ENCODE peak calls at places on chromosomes 7 and 10, in seven cellular contexts. S is AG10803, K is brain microvascular endothelial cell, X is A549, T is MM.1S, B is GM06990, W is kidney. N is an unnamed sample.

GRCh38 chr7:133730360-133730759 is 396.8 kb upstream of the LRGUK start:
- DNase-seq in S (peak), K (no peak), X (no peak), T (no peak), B (no peak), W (no peak), N (no peak)

GRCh38 chr7:157386979-157387800 is 50.4 kb downstream of the DNAJB6 start:
- DNase-seq in S (peak), K (peak), X (peak), T (peak), B (peak), W (peak), N (peak)

GRCh38 chr10:75542902-75543301 is 111.5 kb downstream of the LRMDA start:
- DNase-seq in S (peak), K (peak), X (no peak), T (no peak), B (no peak), W (no peak), N (no peak)

GRCh38 chr10:74488907-74489306 is 337.5 kb upstream of the KAT6B start:
- DNase-seq in S (no peak), K (no peak), X (no peak), T (no peak), B (no peak), W (no peak), N (no peak)

GRCh38 chr7:30472771-30473392 is 5.7 kb downstream of the NOD1 start:
- DNase-seq in S (peak), K (peak), X (no peak), T (no peak), B (no peak), W (no peak), N (no peak)

GRCh38 chr10:92688927-92689662 is 660 bp upstream of the HHEX start:
- DNase-seq in S (no peak), K (peak), X (no peak), T (no peak), B (peak), W (peak), N (no peak)

GRCh38 chr7:26305048-26305868 is 13.6 kb downstream of the SNX10 start:
- DNase-seq in S (no peak), K (no peak), X (no peak), T (no peak), B (no peak), W (no peak), N (no peak)

GRCh38 chr10:31358688-31359330 is 39.8 kb downstream of the ZEB1 start:
- DNase-seq in S (peak), K (no peak), X (no peak), T (no peak), B (no peak), W (no peak), N (no peak)

GRCh38 chr7:40470111-40470736 is 335.4 kb downstream of the SUGCT start:
- DNase-seq in S (peak), K (peak), X (no peak), T (no peak), B (no peak), W (no peak), N (no peak)

GRCh38 chr7:138338361-138338760 is 121.7 kb upstream of the TRIM24 start:
- DNase-seq in S (no peak), K (peak), X (no peak), T (no peak), B (no peak), W (no peak), N (peak)

GRCh38 chr7:127587663-127588018 is 570 bp upstream of the ARF5 start:
- DNase-seq in S (no peak), K (no peak), X (no peak), T (no peak), B (peak), W (peak), N (no peak)

GRCh38 chr10:95440756-95441546 is 120.2 kb downstream of the SORBS1 start:
- DNase-seq in S (no peak), K (no peak), X (no peak), T (peak), B (no peak), W (no peak), N (no peak)

GRCh38 chr10:70191906-70192305 is 21.6 kb upstream of the SAR1A start:
- DNase-seq in S (peak), K (peak), X (no peak), T (no peak), B (no peak), W (no peak), N (no peak)

GRCh38 chr7:22814261-22815208 is 8.1 kb downstream of the TOMM7 start:
- DNase-seq in S (peak), K (no peak), X (peak), T (no peak), B (no peak), W (no peak), N (peak)
- H3K4me3 ChIP-seq in S (no peak), K (no peak), X (no peak), T (no peak), B (no peak), W (no peak), N (no peak)

DNA sequence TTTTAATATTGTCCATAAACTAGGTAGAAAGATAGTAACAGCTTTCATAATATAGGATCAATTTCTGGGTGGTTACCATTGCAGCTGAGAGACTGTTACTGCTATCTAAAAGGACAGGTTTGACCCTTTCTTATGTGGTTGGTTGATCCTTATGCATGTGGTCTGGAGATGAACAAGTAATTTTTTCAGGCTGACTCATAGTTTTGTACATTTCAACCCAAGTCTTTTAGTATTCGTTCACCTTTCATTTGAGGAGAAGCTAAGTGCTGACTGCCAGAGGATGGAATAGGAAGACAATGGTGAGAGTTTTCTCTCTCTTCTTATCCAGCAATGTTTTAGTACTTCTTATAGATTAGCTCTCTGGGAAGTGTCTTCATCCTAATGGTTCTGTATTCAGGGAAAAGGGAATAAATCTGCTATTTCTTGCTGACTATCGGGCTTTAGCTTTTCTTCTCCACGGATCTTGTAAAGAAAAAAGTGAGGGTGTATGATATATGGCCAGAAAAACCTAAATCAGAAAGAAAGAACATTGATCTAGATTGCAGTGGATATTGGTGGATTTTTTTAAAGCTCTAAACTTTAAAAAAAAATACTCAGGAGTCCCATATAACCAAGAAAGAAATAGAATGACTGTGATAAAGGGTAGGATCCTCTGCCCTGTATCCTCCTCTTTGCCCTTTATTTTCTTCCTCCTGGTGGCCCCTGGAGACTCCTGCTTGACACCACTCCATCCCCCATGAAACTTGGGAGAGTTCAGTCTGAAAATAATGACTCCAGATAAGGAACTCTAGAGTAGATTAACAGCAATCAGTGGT is 88.0 kb downstream of the CPED1 start:
- DNase-seq in S (peak), K (peak), X (no peak), T (no peak), B (no peak), W (no peak), N (no peak)
- H3K4me3 ChIP-seq in S (no peak), K (no peak), X (no peak), T (no peak), B (no peak), W (no peak), N (no peak)

GRCh38 chr10:97499561-97500296 is 1.0 kb downstream of the UBTD1 start:
- DNase-seq in S (peak), K (peak), X (peak), T (no peak), B (no peak), W (peak), N (no peak)

GRCh38 chr10:97498076-97498840 is at the start of gene MMS19:
- DNase-seq in S (peak), K (peak), X (peak), T (peak), B (peak), W (peak), N (peak)

GRCh38 chr10:97497572-97498075 is 598 bp downstream of the MMS19 start:
- DNase-seq in S (peak), K (peak), X (peak), T (peak), B (peak), W (peak), N (peak)

GRCh38 chr10:97498841-97499560 is at the start of gene UBTD1:
- DNase-seq in S (peak), K (no peak), X (peak), T (peak), B (peak), W (peak), N (no peak)

GRCh38 chr10:97500297-97500575 is 1.5 kb downstream of the UBTD1 start:
- DNase-seq in S (no peak), K (no peak), X (no peak), T (no peak), B (no peak), W (no peak), N (no peak)
- H3K4me3 ChIP-seq in S (peak), K (peak), X (peak), T (no peak), B (no peak), W (peak), N (no peak)

GRCh38 chr10:114825513-114826253 is 4.1 kb downstream of the FHIP2A start:
- DNase-seq in S (peak), K (peak), X (no peak), T (no peak), B (peak), W (no peak), N (no peak)
- H3K4me3 ChIP-seq in S (no peak), K (no peak), X (no peak), T (no peak), B (peak), W (no peak), N (no peak)

DNA sequence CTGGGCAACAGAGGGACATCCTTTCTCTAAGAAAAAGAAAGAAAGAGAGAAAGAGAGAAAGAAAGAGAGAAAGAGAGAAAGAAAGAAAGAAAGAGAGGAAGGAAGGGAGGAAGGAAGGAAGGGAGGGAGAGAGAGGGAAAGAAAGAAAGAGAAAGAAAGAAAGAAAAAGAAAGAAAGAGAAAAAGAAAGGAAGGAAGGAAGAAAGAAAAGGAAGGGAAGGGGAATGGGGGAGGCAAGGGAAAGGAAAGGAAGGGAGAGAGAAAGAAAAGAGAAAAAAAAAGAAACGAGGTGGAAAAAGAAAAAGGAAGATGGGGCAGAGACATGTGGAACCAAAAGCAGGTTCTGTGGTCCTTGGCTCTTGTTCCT is 82.9 kb upstream of the SMNDC1 start:
- DNase-seq in S (no peak), K (no peak), X (no peak), T (no peak), B (no peak), W (no peak), N (no peak)
- H3K4me3 ChIP-seq in S (no peak), K (no peak), X (no peak), T (peak), B (no peak), W (no peak), N (no peak)

GRCh38 chr10:129047001-129047400 is 420.0 kb upstream of the MGMT start:
- DNase-seq in S (no peak), K (peak), X (no peak), T (no peak), B (no peak), W (no peak), N (no peak)
- H3K4me3 ChIP-seq in S (no peak), K (no peak), X (no peak), T (no peak), B (no peak), W (no peak), N (no peak)

DNA sequence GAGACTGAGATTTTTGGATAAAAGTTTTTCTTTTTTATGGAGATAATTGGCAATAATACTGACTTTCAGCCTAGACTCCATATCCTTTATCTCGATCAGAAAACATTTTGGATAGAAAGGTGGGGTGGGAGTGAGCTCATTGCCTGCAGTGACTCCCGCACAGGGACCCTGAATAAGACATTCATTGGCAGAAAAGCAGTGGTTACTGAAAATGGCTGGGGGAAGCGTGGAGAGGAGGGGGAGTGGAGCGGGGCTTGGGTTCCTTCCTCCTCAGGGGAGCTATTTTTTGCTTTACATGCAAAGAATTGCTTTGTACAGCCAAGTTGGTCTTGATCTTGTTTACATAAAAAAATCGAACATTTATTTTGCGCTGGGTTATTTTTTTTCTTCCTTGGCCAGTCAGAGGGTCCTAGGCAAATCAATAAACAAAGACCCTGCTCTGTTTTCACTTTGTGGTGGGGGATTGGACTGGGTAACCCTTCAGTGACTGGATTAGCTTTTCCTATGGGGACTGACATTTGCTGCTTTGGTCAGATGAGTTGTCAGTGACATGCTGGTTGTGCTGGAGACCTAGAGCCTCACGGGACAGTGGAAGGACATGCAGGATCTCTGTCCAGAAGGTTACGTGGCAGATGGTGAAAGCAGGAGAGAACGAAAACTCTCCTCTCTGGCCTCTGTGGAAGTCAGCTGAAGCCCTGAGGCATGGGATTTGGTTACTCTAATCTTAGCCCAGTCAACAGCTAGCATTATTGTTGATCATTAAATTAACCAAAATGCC is 90.2 kb upstream of the BMPER start:
- DNase-seq in S (no peak), K (no peak), X (no peak), T (no peak), B (no peak), W (no peak), N (no peak)
- H3K4me3 ChIP-seq in S (no peak), K (no peak), X (no peak), T (no peak), B (no peak), W (no peak), N (no peak)

N was measured in LNCaP clone FGC.